ENCODE peak calls at places on chromosomes 13 and 19, in four cellular contexts. One of them, this sample, is unnamed.
A peak's percentile ranks its signal among the peaks of the same experiment; 100 is the strongest.

GRCh38 chr13:75010941-75011340 is 471.0 kb downstream of the TBC1D4 start:
- DNase-seq in neural crest cell: no peak
- DNase-seq in AG09319: no peak
- DNase-seq in stimulated activated CD4-positive, alpha-beta T cell treated with anti-CD3 and anti-CD28 coated beads, Interleukin-4, amount 100 ng/mL, for 24 hours: no peak
- DNase-seq in this sample: no peak

GRCh38 chr13:68551701-68552522 is 1321.8 kb upstream of the PCDH9 start:
- DNase-seq in stimulated activated CD4-positive, alpha-beta T cell treated with anti-CD3 and anti-CD28 coated beads, Interleukin-4, amount 100 ng/mL, for 24 hours: no peak
- DNase-seq in AG09319: no peak
- DNase-seq in neural crest cell: no peak
- DNase-seq in this sample: no peak

GRCh38 chr19:37362733-37363132 is 8.2 kb upstream of the ZNF527 start:
- DNase-seq in stimulated activated CD4-positive, alpha-beta T cell treated with anti-CD3 and anti-CD28 coated beads, Interleukin-4, amount 100 ng/mL, for 24 hours: no peak
- DNase-seq in neural crest cell: no peak
- DNase-seq in AG09319: no peak
- DNase-seq in this sample: no peak

GRCh38 chr13:45167611-45168554 is 33.0 kb downstream of the KCTD4 start:
- DNase-seq in AG09319: no peak
- DNase-seq in stimulated activated CD4-positive, alpha-beta T cell treated with anti-CD3 and anti-CD28 coated beads, Interleukin-4, amount 100 ng/mL, for 24 hours: no peak
- DNase-seq in neural crest cell: no peak
- DNase-seq in this sample: peak; percentile 78

GRCh38 chr19:3785938-3786824 is at the start of gene MATK:
- DNase-seq in AG09319: no peak
- DNase-seq in stimulated activated CD4-positive, alpha-beta T cell treated with anti-CD3 and anti-CD28 coated beads, Interleukin-4, amount 100 ng/mL, for 24 hours: no peak
- DNase-seq in neural crest cell: no peak
- DNase-seq in this sample: no peak

GRCh38 chr19:43306097-43306496 is 36.8 kb upstream of the PSG9 start:
- DNase-seq in stimulated activated CD4-positive, alpha-beta T cell treated with anti-CD3 and anti-CD28 coated beads, Interleukin-4, amount 100 ng/mL, for 24 hours: no peak
- DNase-seq in neural crest cell: no peak
- DNase-seq in AG09319: no peak
- DNase-seq in this sample: no peak

GRCh38 chr19:45976180-45976579 is 2.5 kb upstream of the NOVA2 start:
- DNase-seq in AG09319: no peak
- DNase-seq in neural crest cell: no peak
- DNase-seq in stimulated activated CD4-positive, alpha-beta T cell treated with anti-CD3 and anti-CD28 coated beads, Interleukin-4, amount 100 ng/mL, for 24 hours: no peak
- DNase-seq in this sample: no peak

GRCh38 chr19:46202872-46203860 is 26.4 kb upstream of the IGFL1 start:
- DNase-seq in neural crest cell: no peak
- DNase-seq in AG09319: no peak
- DNase-seq in stimulated activated CD4-positive, alpha-beta T cell treated with anti-CD3 and anti-CD28 coated beads, Interleukin-4, amount 100 ng/mL, for 24 hours: no peak
- DNase-seq in this sample: no peak

GRCh38 chr19:46862504-46862835 is 1.7 kb downstream of the ARHGAP35 start:
- DNase-seq in neural crest cell: no peak
- DNase-seq in AG09319: no peak
- DNase-seq in stimulated activated CD4-positive, alpha-beta T cell treated with anti-CD3 and anti-CD28 coated beads, Interleukin-4, amount 100 ng/mL, for 24 hours: no peak
- DNase-seq in this sample: no peak

GRCh38 chr13:83796364-83796763 is 85.9 kb downstream of the SLITRK1 start:
- DNase-seq in neural crest cell: no peak
- DNase-seq in AG09319: no peak
- DNase-seq in stimulated activated CD4-positive, alpha-beta T cell treated with anti-CD3 and anti-CD28 coated beads, Interleukin-4, amount 100 ng/mL, for 24 hours: no peak
- DNase-seq in this sample: no peak

GRCh38 chr13:84651288-84651687 is 769.0 kb upstream of the SLITRK1 start:
- DNase-seq in neural crest cell: no peak
- DNase-seq in stimulated activated CD4-positive, alpha-beta T cell treated with anti-CD3 and anti-CD28 coated beads, Interleukin-4, amount 100 ng/mL, for 24 hours: no peak
- DNase-seq in AG09319: no peak
- DNase-seq in this sample: no peak

GRCh38 chr13:110637747-110638146 is 22.4 kb downstream of the NAXD start:
- DNase-seq in AG09319: no peak
- DNase-seq in neural crest cell: no peak
- DNase-seq in stimulated activated CD4-positive, alpha-beta T cell treated with anti-CD3 and anti-CD28 coated beads, Interleukin-4, amount 100 ng/mL, for 24 hours: no peak
- DNase-seq in this sample: no peak

GRCh38 chr13:63954683-63955082 is 2539.0 kb upstream of the PCDH20 start:
- DNase-seq in neural crest cell: no peak
- DNase-seq in AG09319: no peak
- DNase-seq in stimulated activated CD4-positive, alpha-beta T cell treated with anti-CD3 and anti-CD28 coated beads, Interleukin-4, amount 100 ng/mL, for 24 hours: no peak
- DNase-seq in this sample: no peak

GRCh38 chr13:79776538-79776937 is 295.6 kb downstream of the NDFIP2 start:
- DNase-seq in AG09319: no peak
- DNase-seq in neural crest cell: no peak
- DNase-seq in stimulated activated CD4-positive, alpha-beta T cell treated with anti-CD3 and anti-CD28 coated beads, Interleukin-4, amount 100 ng/mL, for 24 hours: no peak
- DNase-seq in this sample: no peak

GRCh38 chr13:48403929-48404328 is 9.0 kb downstream of the LPAR6 start:
- DNase-seq in AG09319: no peak
- DNase-seq in neural crest cell: no peak
- DNase-seq in stimulated activated CD4-positive, alpha-beta T cell treated with anti-CD3 and anti-CD28 coated beads, Interleukin-4, amount 100 ng/mL, for 24 hours: no peak
- DNase-seq in this sample: no peak

GRCh38 chr19:57583521-57584416 is at the start of gene ZIK1:
- DNase-seq in AG09319: peak; percentile 70
- DNase-seq in neural crest cell: peak; percentile 82
- DNase-seq in stimulated activated CD4-positive, alpha-beta T cell treated with anti-CD3 and anti-CD28 coated beads, Interleukin-4, amount 100 ng/mL, for 24 hours: peak; percentile 89
- DNase-seq in this sample: peak; percentile 89

GRCh38 chr13:114109646-114110045 is 22.8 kb downstream of the RASA3 start:
- DNase-seq in AG09319: no peak
- DNase-seq in stimulated activated CD4-positive, alpha-beta T cell treated with anti-CD3 and anti-CD28 coated beads, Interleukin-4, amount 100 ng/mL, for 24 hours: peak; percentile 56
- DNase-seq in neural crest cell: no peak
- DNase-seq in this sample: no peak

GRCh38 chr13:72666391-72666790 is 61.0 kb downstream of the MZT1 start:
- DNase-seq in stimulated activated CD4-positive, alpha-beta T cell treated with anti-CD3 and anti-CD28 coated beads, Interleukin-4, amount 100 ng/mL, for 24 hours: no peak
- DNase-seq in neural crest cell: no peak
- DNase-seq in AG09319: no peak
- DNase-seq in this sample: no peak

GRCh38 chr13:34886987-34887386 is 55.1 kb upstream of the NBEA start:
- DNase-seq in AG09319: no peak
- DNase-seq in neural crest cell: no peak
- DNase-seq in stimulated activated CD4-positive, alpha-beta T cell treated with anti-CD3 and anti-CD28 coated beads, Interleukin-4, amount 100 ng/mL, for 24 hours: no peak
- DNase-seq in this sample: no peak

GRCh38 chr19:15265849-15266248 is 33.6 kb upstream of the EPHX3 start:
- DNase-seq in neural crest cell: no peak
- DNase-seq in stimulated activated CD4-positive, alpha-beta T cell treated with anti-CD3 and anti-CD28 coated beads, Interleukin-4, amount 100 ng/mL, for 24 hours: no peak
- DNase-seq in AG09319: peak; percentile 94
- DNase-seq in this sample: peak; percentile 76

GRCh38 chr13:53191091-53191490 is 162.5 kb downstream of the OLFM4 start:
- DNase-seq in AG09319: no peak
- DNase-seq in neural crest cell: no peak
- DNase-seq in stimulated activated CD4-positive, alpha-beta T cell treated with anti-CD3 and anti-CD28 coated beads, Interleukin-4, amount 100 ng/mL, for 24 hours: no peak
- DNase-seq in this sample: no peak

GRCh38 chr13:59478908-59479307 is 684.8 kb downstream of the DIAPH3 start:
- DNase-seq in stimulated activated CD4-positive, alpha-beta T cell treated with anti-CD3 and anti-CD28 coated beads, Interleukin-4, amount 100 ng/mL, for 24 hours: no peak
- DNase-seq in AG09319: no peak
- DNase-seq in neural crest cell: no peak
- DNase-seq in this sample: no peak

GRCh38 chr19:49554701-49555181 is 25.6 kb downstream of the NOSIP start:
- DNase-seq in stimulated activated CD4-positive, alpha-beta T cell treated with anti-CD3 and anti-CD28 coated beads, Interleukin-4, amount 100 ng/mL, for 24 hours: peak; percentile 43
- DNase-seq in neural crest cell: no peak
- DNase-seq in AG09319: no peak
- DNase-seq in this sample: no peak

GRCh38 chr13:40974460-40975407 is 44.4 kb downstream of the ELF1 start:
- DNase-seq in stimulated activated CD4-positive, alpha-beta T cell treated with anti-CD3 and anti-CD28 coated beads, Interleukin-4, amount 100 ng/mL, for 24 hours: peak; percentile 49
- DNase-seq in AG09319: no peak
- DNase-seq in neural crest cell: no peak
- DNase-seq in this sample: no peak

GRCh38 chr19:30151081-30151480 is 209.0 kb downstream of the URI1 start:
- DNase-seq in AG09319: no peak
- DNase-seq in neural crest cell: no peak
- DNase-seq in stimulated activated CD4-positive, alpha-beta T cell treated with anti-CD3 and anti-CD28 coated beads, Interleukin-4, amount 100 ng/mL, for 24 hours: no peak
- DNase-seq in this sample: no peak

GRCh38 chr13:67094952-67095351 is 135.2 kb downstream of the PCDH9 start:
- DNase-seq in stimulated activated CD4-positive, alpha-beta T cell treated with anti-CD3 and anti-CD28 coated beads, Interleukin-4, amount 100 ng/mL, for 24 hours: no peak
- DNase-seq in AG09319: no peak
- DNase-seq in neural crest cell: no peak
- DNase-seq in this sample: no peak

GRCh38 chr13:31199527-31199848 is 287 bp upstream of the B3GLCT start:
- DNase-seq in stimulated activated CD4-positive, alpha-beta T cell treated with anti-CD3 and anti-CD28 coated beads, Interleukin-4, amount 100 ng/mL, for 24 hours: no peak
- DNase-seq in AG09319: no peak
- DNase-seq in neural crest cell: no peak
- DNase-seq in this sample: no peak

GRCh38 chr19:19134687-19135158 is 3.6 kb downstream of the TMEM161A start:
- DNase-seq in stimulated activated CD4-positive, alpha-beta T cell treated with anti-CD3 and anti-CD28 coated beads, Interleukin-4, amount 100 ng/mL, for 24 hours: peak; percentile 34
- DNase-seq in AG09319: no peak
- DNase-seq in neural crest cell: no peak
- DNase-seq in this sample: no peak

GRCh38 chr19:20250627-20251026 is 83.6 kb downstream of the ZNF486 start:
- DNase-seq in stimulated activated CD4-positive, alpha-beta T cell treated with anti-CD3 and anti-CD28 coated beads, Interleukin-4, amount 100 ng/mL, for 24 hours: no peak
- DNase-seq in neural crest cell: no peak
- DNase-seq in AG09319: no peak
- DNase-seq in this sample: no peak

GRCh38 chr13:102351486-102351885 is 50.4 kb downstream of the FGF14 start:
- DNase-seq in stimulated activated CD4-positive, alpha-beta T cell treated with anti-CD3 and anti-CD28 coated beads, Interleukin-4, amount 100 ng/mL, for 24 hours: no peak
- DNase-seq in neural crest cell: no peak
- DNase-seq in AG09319: no peak
- DNase-seq in this sample: no peak

GRCh38 chr19:5090780-5091575 is 122.1 kb downstream of the KDM4B start:
- DNase-seq in stimulated activated CD4-positive, alpha-beta T cell treated with anti-CD3 and anti-CD28 coated beads, Interleukin-4, amount 100 ng/mL, for 24 hours: no peak
- DNase-seq in AG09319: no peak
- DNase-seq in neural crest cell: no peak
- DNase-seq in this sample: no peak

GRCh38 chr19:1058112-1058511 is 8.9 kb upstream of the ARHGAP45 start:
- DNase-seq in neural crest cell: no peak
- DNase-seq in stimulated activated CD4-positive, alpha-beta T cell treated with anti-CD3 and anti-CD28 coated beads, Interleukin-4, amount 100 ng/mL, for 24 hours: no peak
- DNase-seq in AG09319: no peak
- DNase-seq in this sample: no peak

GRCh38 chr19:1847684-1848398 is 442 bp downstream of the REXO1 start:
- DNase-seq in stimulated activated CD4-positive, alpha-beta T cell treated with anti-CD3 and anti-CD28 coated beads, Interleukin-4, amount 100 ng/mL, for 24 hours: peak; percentile 34
- DNase-seq in neural crest cell: no peak
- DNase-seq in AG09319: no peak
- DNase-seq in this sample: no peak

GRCh38 chr19:2603320-2603719 is 99.2 kb downstream of the GNG7 start:
- DNase-seq in AG09319: peak; percentile 48
- DNase-seq in stimulated activated CD4-positive, alpha-beta T cell treated with anti-CD3 and anti-CD28 coated beads, Interleukin-4, amount 100 ng/mL, for 24 hours: no peak
- DNase-seq in neural crest cell: no peak
- DNase-seq in this sample: no peak

GRCh38 chr19:17296278-17296677 is 6.9 kb downstream of the ABHD8 start:
- DNase-seq in AG09319: no peak
- DNase-seq in stimulated activated CD4-positive, alpha-beta T cell treated with anti-CD3 and anti-CD28 coated beads, Interleukin-4, amount 100 ng/mL, for 24 hours: no peak
- DNase-seq in neural crest cell: no peak
- DNase-seq in this sample: no peak

This sample was measured in prostate gland.